ENCODE peak calls at places on chromosome 10, in seven cellular contexts. S, K, X, C, J, I and P are unnamed samples.
A peak's percentile ranks its signal among the peaks of the same experiment; 100 is the strongest.

GRCh38 chr10:1300218-1300617 is 244.0 kb downstream of the WDR37 start:
- DNase-seq in S (no peak), K (no peak), X (no peak), C (no peak), J (no peak), I (no peak), P (no peak)

GRCh38 chr10:71302874-71303568 is 16.0 kb upstream of the SLC29A3 start:
- DNase-seq in S (no peak), K (peak; percentile 41), X (peak; percentile 69), C (peak; percentile 66), J (no peak), I (no peak), P (peak; percentile 31)

GRCh38 chr10:30034433-30035137 is 24.8 kb downstream of the JCAD start:
- DNase-seq in S (no peak), K (no peak), X (no peak), C (no peak), J (no peak), I (no peak), P (no peak)

GRCh38 chr10:182441-183201 is 47.4 kb downstream of the ZMYND11 start:
- DNase-seq in S (no peak), K (no peak), X (no peak), C (peak; percentile 48), J (no peak), I (no peak), P (no peak)

GRCh38 chr10:49504528-49504927 is 34.4 kb downstream of the ERCC6 start:
- DNase-seq in S (no peak), K (no peak), X (no peak), C (no peak), J (no peak), I (no peak), P (no peak)

GRCh38 chr10:16811292-16811691 is 5.9 kb downstream of the RSU1 start:
- DNase-seq in S (no peak), K (no peak), X (no peak), C (no peak), J (no peak), I (no peak), P (no peak)

GRCh38 chr10:24882047-24882698 is 70.2 kb downstream of the PRTFDC1 start:
- DNase-seq in S (no peak), K (peak; percentile 21), X (peak; percentile 65), C (peak; percentile 83), J (peak; percentile 29), I (no peak), P (peak; percentile 60)

GRCh38 chr10:86693289-86693688 is 25.0 kb downstream of the LDB3 start:
- DNase-seq in S (no peak), K (no peak), X (no peak), C (no peak), J (no peak), I (no peak), P (no peak)

GRCh38 chr10:104518891-104519290 is 122.2 kb upstream of the SORCS3 start:
- DNase-seq in S (no peak), K (no peak), X (no peak), C (no peak), J (no peak), I (no peak), P (no peak)

GRCh38 chr10:46255696-46256355 is 31.0 kb upstream of the ANTXRL start:
- DNase-seq in S (peak; percentile 79), K (peak; percentile 22), X (peak; percentile 43), C (peak; percentile 3), J (no peak), I (no peak), P (peak; percentile 22)

GRCh38 chr10:100509241-100509640 is 10.4 kb downstream of the SEC31B start:
- DNase-seq in S (no peak), K (peak; percentile 44), X (no peak), C (no peak), J (peak; percentile 34), I (no peak), P (peak; percentile 12)

GRCh38 chr10:112336556-112337201 is 37.2 kb upstream of the ACSL5 start:
- DNase-seq in S (no peak), K (no peak), X (no peak), C (no peak), J (no peak), I (no peak), P (no peak)

GRCh38 chr10:79246606-79247275 is 100.5 kb upstream of the PPIF start:
- DNase-seq in S (no peak), K (no peak), X (peak; percentile 74), C (peak; percentile 67), J (no peak), I (no peak), P (no peak)

GRCh38 chr10:85786401-85786899 is 580.1 kb downstream of the GRID1 start:
- DNase-seq in S (no peak), K (no peak), X (no peak), C (no peak), J (no peak), I (no peak), P (no peak)

GRCh38 chr10:121696854-121697253 is 98.6 kb upstream of the FGFR2 start:
- DNase-seq in S (no peak), K (no peak), X (peak; percentile 7), C (no peak), J (no peak), I (no peak), P (no peak)

GRCh38 chr10:28798964-28799363 is 121.6 kb downstream of the BAMBI start:
- DNase-seq in S (no peak), K (no peak), X (no peak), C (no peak), J (no peak), I (no peak), P (no peak)

GRCh38 chr10:77179015-77179695 is 458.5 kb downstream of the KCNMA1 start:
- DNase-seq in S (peak; percentile 45), K (no peak), X (peak; percentile 94), C (peak; percentile 90), J (no peak), I (peak; percentile 51), P (no peak)

DNA sequence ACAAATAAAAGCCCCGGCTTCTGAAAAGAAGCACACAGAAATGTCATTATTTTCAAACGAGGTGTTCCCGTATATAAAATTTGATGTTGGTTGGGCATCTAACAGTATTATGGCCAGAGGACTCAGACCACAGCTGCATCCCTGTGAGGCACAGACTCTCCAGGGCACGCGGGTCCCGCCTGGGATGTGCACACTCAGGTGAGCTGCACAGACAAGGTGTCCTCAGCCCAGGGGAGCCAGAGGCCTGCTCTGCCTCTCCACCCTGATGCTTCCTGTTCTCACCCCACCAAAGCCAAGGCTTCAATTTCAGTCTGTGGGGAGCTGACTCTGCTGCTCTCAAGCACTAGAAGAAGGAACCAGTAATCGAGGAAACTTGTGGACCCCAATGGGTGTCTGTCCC is 1.7 kb upstream of the CYP2E1 start:
- DNase-seq in S (no peak), K (no peak), X (no peak), C (no peak), J (no peak), I (no peak), P (no peak)
- H3K4me3 ChIP-seq in S (no peak overlapping the region), K (no peak overlapping the region), X (no peak overlapping the region), C (no peak overlapping the region), J (no peak overlapping the region), I (no peak overlapping the region), P (no peak overlapping the region)

DNA sequence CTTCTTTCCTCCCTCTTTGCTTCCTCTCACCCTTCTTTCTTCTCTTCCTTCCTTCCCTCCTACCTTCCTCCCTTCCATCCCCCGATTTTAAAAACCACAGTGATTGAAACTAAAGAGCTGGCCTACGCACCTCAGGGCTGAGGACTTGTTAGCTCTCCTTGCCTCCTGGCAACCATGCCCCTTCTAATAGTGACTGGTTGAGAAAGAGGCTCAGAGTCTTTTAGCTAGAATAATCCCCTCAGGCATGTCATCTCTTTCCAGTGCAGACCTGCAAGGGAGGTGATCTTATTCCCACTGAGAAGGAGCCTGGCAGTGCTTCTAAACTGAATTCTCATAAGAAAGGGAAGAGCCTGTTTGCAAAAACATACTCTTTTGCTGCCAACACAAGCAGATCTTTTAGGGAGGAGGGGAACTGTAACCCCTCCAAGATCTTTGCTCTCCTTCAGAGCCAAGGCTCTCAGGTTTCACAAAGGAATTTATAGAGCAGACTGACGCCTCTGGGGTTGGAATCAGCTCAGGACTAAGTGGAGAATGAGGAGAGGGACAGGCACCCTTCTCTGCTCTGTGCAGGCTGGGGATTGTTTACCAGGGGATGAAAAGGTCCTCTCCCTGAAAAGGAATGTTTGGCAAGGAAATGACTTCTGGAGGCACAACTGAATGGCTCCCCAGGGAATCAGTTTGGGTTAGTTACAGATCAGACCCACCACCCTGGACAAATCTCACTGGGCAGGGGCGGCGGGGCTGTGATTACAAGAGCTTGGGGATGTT is 9.4 kb upstream of the ANKRD1 start:
- DNase-seq in S (peak; percentile 64), K (no peak), X (peak; percentile 67), C (peak; percentile 81), J (no peak), I (peak; percentile 61), P (no peak)
- H3K27me3 ChIP-seq in S (no peaks in the 10 kb centered on the region), K (peaks cover 2% of the 10 kb centered on the region), X (no peaks in the 10 kb centered on the region), C (no peaks in the 10 kb centered on the region), J (no peaks in the 10 kb centered on the region), I (no peaks in the 10 kb centered on the region), P (no peaks in the 10 kb centered on the region)

DNA sequence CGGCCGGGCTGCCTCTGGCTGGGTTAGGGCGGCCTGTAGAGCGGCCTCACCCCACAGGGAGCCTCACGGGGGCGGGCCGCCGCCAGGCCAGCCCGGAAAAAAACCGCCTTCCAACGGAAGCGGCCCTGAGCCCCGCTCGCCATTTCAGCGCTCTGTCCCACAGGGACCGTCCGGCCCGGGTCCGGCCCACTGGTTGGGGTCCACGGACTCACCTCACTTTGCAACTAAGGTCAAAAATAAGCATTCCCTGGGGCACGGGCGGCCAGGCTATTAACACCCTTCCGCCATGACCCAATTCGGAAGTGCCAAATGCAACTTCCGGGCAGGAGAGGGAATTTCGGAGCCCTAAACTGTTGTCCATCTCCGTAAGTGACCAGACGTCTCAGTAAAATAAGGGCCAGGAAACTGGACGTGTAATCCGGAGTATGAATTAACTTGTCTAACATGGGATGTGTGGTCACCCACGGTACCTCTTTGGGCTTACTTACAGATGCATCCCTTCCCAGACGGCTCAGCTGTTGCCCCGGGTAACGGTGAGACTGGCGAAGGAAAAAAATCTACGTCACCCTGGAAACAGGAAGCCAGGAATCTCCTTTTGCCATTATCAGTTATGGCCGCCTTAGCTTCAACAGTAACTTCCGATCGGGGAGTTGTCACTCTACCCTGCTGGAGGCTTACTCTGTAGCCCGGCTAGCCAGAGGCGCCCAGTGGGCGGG is at the start of gene BBIP1:
- DNase-seq in S (no peak), K (peak; percentile 75), X (peak; percentile 100), C (peak; percentile 100), J (peak; percentile 72), I (no peak), P (no peak)
- H3K4me1 ChIP-seq in S (peaks cover 24% of the 10 kb centered on the region), K (peaks cover 25% of the 10 kb centered on the region), X (peaks cover 64% of the 10 kb centered on the region), C (peaks cover 2% of the 10 kb centered on the region), J (peaks cover 16% of the 10 kb centered on the region), I (peaks cover 6% of the 10 kb centered on the region), P (peaks cover 43% of the 10 kb centered on the region)

DNA sequence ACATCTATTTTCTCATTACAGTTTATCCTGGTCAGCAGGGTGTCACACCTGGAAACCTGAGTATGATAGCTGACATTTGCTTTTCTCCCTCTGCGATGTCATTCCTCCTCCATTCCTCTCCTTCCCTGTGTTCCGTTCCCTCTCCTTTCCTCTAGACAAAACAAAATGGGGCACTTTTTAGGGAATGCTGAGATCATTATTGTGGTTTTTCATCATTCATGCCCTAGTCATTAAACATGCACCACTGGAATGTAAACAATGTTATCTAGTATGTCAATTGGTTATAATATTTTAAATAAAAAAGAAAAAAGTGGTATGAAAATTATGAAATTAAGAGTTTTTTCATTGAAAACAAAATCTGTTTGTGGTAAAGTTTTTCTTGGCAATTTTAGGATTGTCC is 132.6 kb downstream of the MAPK8 start:
- DNase-seq in S (no peak), K (no peak), X (peak; percentile 79), C (peak; percentile 72), J (no peak), I (no peak), P (no peak)
- H3K4me3 ChIP-seq in S (no peak overlapping the region), K (no peak overlapping the region), X (no peak overlapping the region), C (no peak overlapping the region), J (no peak overlapping the region), I (no peak overlapping the region), P (no peak overlapping the region)